ENCODE peak calls at places on chromosome 15, in six cellular contexts. P is K562, H is endothelial cell of umbilical vein, U is GM12878, Q is HepG2, L is A549. I is an unnamed sample.

GRCh38 chr15:55221090-55222011 is 24.6 kb upstream of the RSL24D1 start:
- DNase-seq in P (no peak), Q (peak; percentile 86), H (peak; percentile 21), L (peak; percentile 63), U (peak; percentile 52), I (peak; percentile 99)

GRCh38 chr15:28109626-28110415 is 10.7 kb upstream of the OCA2 start:
- DNase-seq in L (no peak), H (no peak), U (no peak), P (no peak), Q (no peak), I (no peak)

GRCh38 chr15:100863406-100864198 is 16.0 kb upstream of the ALDH1A3 start:
- DNase-seq in L (no peak), Q (no peak), U (no peak), H (no peak), P (no peak), I (peak; percentile 76)

GRCh38 chr15:72338617-72339321 is 18.8 kb upstream of the CELF6 start:
- DNase-seq in P (no peak), Q (no peak), H (no peak), U (no peak), L (peak; percentile 42), I (peak; percentile 39)

GRCh38 chr15:57259511-57260143 is 116.7 kb upstream of the CGNL1 start:
- DNase-seq in P (no peak), L (no peak), Q (no peak), H (no peak), U (peak; percentile 13), I (no peak)

GRCh38 chr15:60804986-60805949 is 326.3 kb upstream of the ICE2 start:
- DNase-seq in U (no peak), L (peak; percentile 25), P (no peak), H (peak; percentile 56), Q (no peak), I (no peak)

GRCh38 chr15:85479071-85479647 is 98.8 kb downstream of the AKAP13 start:
- DNase-seq in L (no peak), P (no peak), H (peak; percentile 79), Q (no peak), U (no peak), I (no peak)

GRCh38 chr15:90015749-90016148 is 14.6 kb downstream of the ZNF710 start:
- DNase-seq in Q (no peak), U (no peak), L (peak; percentile 49), P (no peak), H (no peak), I (no peak)

GRCh38 chr15:43498988-43499387 is 6.0 kb upstream of the TP53BP1 start:
- DNase-seq in L (no peak), H (no peak), Q (no peak), P (no peak), U (no peak), I (no peak)

GRCh38 chr15:76973362-76973743 is 21.6 kb upstream of the PSTPIP1 start:
- DNase-seq in P (peak; percentile 35), Q (peak; percentile 12), U (no peak), H (peak; percentile 56), L (peak; percentile 45), I (peak; percentile 85)

GRCh38 chr15:25852696-25853524 is 10.2 kb downstream of the ATP10A start:
- DNase-seq in L (peak; percentile 10), P (no peak), H (no peak), Q (no peak), U (no peak), I (peak; percentile 2)

GRCh38 chr15:82855286-82856092 is 46.1 kb downstream of the WHAMM start:
- DNase-seq in U (no peak), L (no peak), H (peak; percentile 4), P (no peak), Q (no peak), I (no peak)

GRCh38 chr15:73956276-73957086 is 30.2 kb downstream of the LOXL1 start:
- DNase-seq in U (no peak), P (no peak), Q (no peak), L (peak; percentile 20), H (peak; percentile 77), I (peak; percentile 74)

GRCh38 chr15:70521576-70522322 is 241.6 kb downstream of the UACA start:
- DNase-seq in H (no peak), P (no peak), Q (no peak), L (no peak), U (no peak), I (no peak)

GRCh38 chr15:43930079-43930478 is 103.3 kb downstream of the WDR76 start:
- DNase-seq in L (no peak), U (no peak), P (no peak), H (no peak), Q (no peak), I (no peak)

GRCh38 chr15:68346986-68347385 is 69.4 kb downstream of the FEM1B start:
- DNase-seq in Q (no peak), L (no peak), H (no peak), P (no peak), U (no peak), I (no peak)

GRCh38 chr15:33753012-33753411 is 215.3 kb upstream of the CHRM5 start:
- DNase-seq in Q (no peak), U (no peak), H (no peak), P (no peak), L (no peak), I (no peak)

GRCh38 chr15:75051161-75051560 is 27.8 kb downstream of the PPCDC start:
- DNase-seq in Q (no peak), H (no peak), P (no peak), U (no peak), L (no peak), I (no peak)

GRCh38 chr15:59680870-59681269 is 8.2 kb downstream of the BNIP2 start:
- DNase-seq in L (no peak), Q (no peak), P (no peak), U (no peak), H (no peak), I (no peak)

GRCh38 chr15:58083526-58083925 is 18.0 kb upstream of the ALDH1A2 start:
- DNase-seq in U (no peak), H (no peak), P (no peak), Q (no peak), L (no peak), I (no peak)

GRCh38 chr15:84023636-84024035 is 211.9 kb upstream of the GOLGA6L4 start:
- DNase-seq in U (no peak), H (no peak), L (peak; percentile 51), P (peak; percentile 48), Q (peak; percentile 24), I (peak; percentile 50)

GRCh38 chr15:101675796-101676582 is 23.8 kb upstream of the TM2D3 start:
- DNase-seq in L (peak; percentile 54), P (no peak), U (no peak), Q (no peak), H (peak; percentile 7), I (no peak)

GRCh38 chr15:24763891-24764290 is 88.3 kb downstream of the NPAP1 start:
- DNase-seq in Q (no peak), H (no peak), L (no peak), P (no peak), U (no peak), I (no peak)

GRCh38 chr15:71296032-71296686 is 180.9 kb downstream of the THSD4 start:
- DNase-seq in P (no peak), Q (no peak), U (no peak), H (peak; percentile 75), L (peak; percentile 94), I (no peak)

DNA sequence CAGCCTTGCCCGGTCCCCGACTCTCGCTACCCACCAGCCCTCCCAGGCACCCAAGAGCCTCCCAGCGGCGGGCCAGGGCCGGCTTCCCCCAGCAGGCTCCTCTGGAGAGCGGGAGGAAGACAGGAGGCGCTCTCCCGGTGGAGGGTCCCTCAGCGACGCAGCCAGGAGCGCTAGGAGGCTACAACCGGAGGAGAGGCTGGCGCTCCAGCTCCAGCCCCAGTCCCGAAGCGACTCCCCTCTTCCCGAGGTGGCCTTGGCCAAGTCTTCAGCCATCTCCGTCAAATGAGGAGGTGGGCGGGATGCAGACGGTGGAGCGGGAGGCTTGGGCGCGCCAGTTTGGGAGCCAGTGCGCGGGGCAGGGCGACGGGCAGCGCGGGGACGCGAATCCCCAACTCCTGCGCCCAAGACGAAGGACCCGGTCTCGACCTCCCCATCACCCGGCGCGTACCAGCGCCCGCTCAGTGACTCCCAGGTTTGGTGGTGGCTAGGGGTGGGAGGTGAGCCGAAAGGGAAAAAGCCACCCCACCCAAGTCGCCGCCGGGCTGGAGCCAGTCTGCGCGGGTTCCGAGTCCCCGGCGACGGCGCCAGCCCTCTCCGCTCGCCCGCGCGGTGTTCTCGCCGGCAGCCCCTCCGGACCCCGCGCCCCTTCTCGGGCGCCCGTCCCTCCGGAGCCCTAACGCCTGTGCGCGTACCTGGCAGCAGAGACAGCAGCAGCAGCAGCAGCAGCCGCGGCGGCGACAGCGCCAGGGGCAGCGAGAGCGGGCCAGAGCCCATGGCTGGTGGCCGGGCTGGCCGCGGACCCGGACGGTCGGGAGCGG is 566 bp downstream of the CHRNA3 start:
- DNase-seq in H (no peak), L (peak; percentile 69), P (no peak), Q (no peak), U (no peak), I (no peak)
- TF ChIP-seq CTCF in H (peak; percentile 8), L (peak; percentile 59), P (no peak), Q (peak; percentile 41), U (no peak), I (no peak)

GRCh38 chr15:48493084-48493762 is 152.3 kb downstream of the FBN1 start:
- DNase-seq in P (no peak), L (no peak), U (no peak), Q (no peak), H (peak; percentile 53), I (no peak)
- TF ChIP-seq MYC in P (no peak), L (no peak), U (no peak), Q (no peak), H (no peak), I (no peak)

DNA sequence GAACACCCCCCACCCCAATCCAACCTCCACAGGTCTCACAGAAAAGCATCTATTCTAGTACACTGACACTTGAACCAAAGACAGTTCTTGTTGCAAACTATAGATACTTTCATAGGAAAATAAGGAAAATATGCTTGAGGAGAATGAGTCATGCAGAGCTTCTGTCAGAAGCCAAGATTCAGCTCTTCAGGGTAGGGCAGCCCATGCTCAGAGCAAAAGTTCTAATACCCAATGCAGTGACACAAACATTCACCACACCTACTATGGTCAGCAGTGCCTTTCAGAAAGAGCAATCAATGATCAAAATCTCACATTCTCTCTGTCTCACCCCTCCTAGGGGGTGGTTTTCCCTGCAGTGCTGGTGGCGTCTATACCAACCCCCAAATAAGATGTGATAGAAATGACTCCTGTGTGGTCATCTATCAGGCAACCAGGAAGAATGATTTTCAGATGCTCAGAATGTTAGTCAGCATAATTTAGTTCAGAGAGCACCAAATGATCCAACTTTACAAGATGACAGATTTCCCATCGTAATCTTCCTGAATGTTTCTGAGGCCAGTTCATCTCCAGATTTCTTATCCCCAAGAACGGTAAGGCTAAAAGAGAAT is 385.3 kb downstream of the NTRK3 start:
- DNase-seq in H (no peak), L (no peak), U (no peak), P (no peak), Q (no peak), I (no peak)
- TF ChIP-seq MAX in H (no peak), L (no peak), U (no peak), P (no peak), Q (no peak), I (no peak)

GRCh38 chr15:66707310-66708160 is 5.5 kb downstream of the SMAD6 start:
- DNase-seq in Q (peak; percentile 47), L (peak; percentile 73), H (peak; percentile 54), U (no peak), P (no peak), I (no peak)
- TF ChIP-seq CTCF in Q (peak; percentile 40), L (peak; percentile 41), H (no peak), U (no peak), P (no peak), I (no peak)